ENCODE peak calls at places on chromosomes 12 and 14, in eight cellular contexts. One of them, this sample, is unnamed.

GRCh38 chr14:51576112-51576420 is 75.6 kb upstream of the FRMD6 start:
- DNase-seq in neural crest cell: no peak
- DNase-seq in substantia nigra: no peak
- DNase-seq in SW480: peak
- DNase-seq in KG1: no peak
- DNase-seq in NCI-H2081 treated with DMSO at 0.1 percent for 48 hours: no peak
- DNase-seq in activated CD8-positive, alpha-beta memory T cell treated with anti-CD3 and anti-CD28 coated beads for 4 hours: no peak
- DNase-seq in activated naive CD4-positive, alpha-beta T cell treated with anti-CD3 and anti-CD28 coated beads for 36 hours: no peak
- DNase-seq in this sample: no peak

GRCh38 chr12:98578392-98578791 is 15.1 kb upstream of the SLC25A3 start:
- DNase-seq in neural crest cell: no peak
- DNase-seq in substantia nigra: no peak
- DNase-seq in activated naive CD4-positive, alpha-beta T cell treated with anti-CD3 and anti-CD28 coated beads for 36 hours: no peak
- DNase-seq in SW480: peak
- DNase-seq in NCI-H2081 treated with DMSO at 0.1 percent for 48 hours: no peak
- DNase-seq in KG1: no peak
- DNase-seq in activated CD8-positive, alpha-beta memory T cell treated with anti-CD3 and anti-CD28 coated beads for 4 hours: no peak
- DNase-seq in this sample: no peak

GRCh38 chr12:21912318-21912717 is 28.9 kb downstream of the ABCC9 start:
- DNase-seq in activated naive CD4-positive, alpha-beta T cell treated with anti-CD3 and anti-CD28 coated beads for 36 hours: no peak
- DNase-seq in substantia nigra: no peak
- DNase-seq in NCI-H2081 treated with DMSO at 0.1 percent for 48 hours: no peak
- DNase-seq in SW480: no peak
- DNase-seq in neural crest cell: no peak
- DNase-seq in KG1: no peak
- DNase-seq in activated CD8-positive, alpha-beta memory T cell treated with anti-CD3 and anti-CD28 coated beads for 4 hours: no peak
- DNase-seq in this sample: no peak

GRCh38 chr12:14605401-14605989 is 37.8 kb upstream of the PLBD1 start:
- DNase-seq in NCI-H2081 treated with DMSO at 0.1 percent for 48 hours: no peak
- DNase-seq in substantia nigra: no peak
- DNase-seq in activated CD8-positive, alpha-beta memory T cell treated with anti-CD3 and anti-CD28 coated beads for 4 hours: no peak
- DNase-seq in KG1: no peak
- DNase-seq in activated naive CD4-positive, alpha-beta T cell treated with anti-CD3 and anti-CD28 coated beads for 36 hours: no peak
- DNase-seq in SW480: peak
- DNase-seq in neural crest cell: no peak
- DNase-seq in this sample: no peak

GRCh38 chr12:26279908-26280307 is 84.5 kb downstream of the SSPN start:
- DNase-seq in KG1: no peak
- DNase-seq in neural crest cell: no peak
- DNase-seq in NCI-H2081 treated with DMSO at 0.1 percent for 48 hours: no peak
- DNase-seq in SW480: no peak
- DNase-seq in substantia nigra: no peak
- DNase-seq in activated naive CD4-positive, alpha-beta T cell treated with anti-CD3 and anti-CD28 coated beads for 36 hours: no peak
- DNase-seq in activated CD8-positive, alpha-beta memory T cell treated with anti-CD3 and anti-CD28 coated beads for 4 hours: no peak
- DNase-seq in this sample: no peak

GRCh38 chr14:103871596-103872480 is 24.5 kb upstream of the PPP1R13B start:
- DNase-seq in activated naive CD4-positive, alpha-beta T cell treated with anti-CD3 and anti-CD28 coated beads for 36 hours: peak
- DNase-seq in NCI-H2081 treated with DMSO at 0.1 percent for 48 hours: no peak
- DNase-seq in activated CD8-positive, alpha-beta memory T cell treated with anti-CD3 and anti-CD28 coated beads for 4 hours: peak
- DNase-seq in neural crest cell: no peak
- DNase-seq in SW480: peak
- DNase-seq in substantia nigra: no peak
- DNase-seq in KG1: no peak
- DNase-seq in this sample: peak

GRCh38 chr14:30796707-30797106 is 77.7 kb upstream of the COCH start:
- DNase-seq in activated naive CD4-positive, alpha-beta T cell treated with anti-CD3 and anti-CD28 coated beads for 36 hours: no peak
- DNase-seq in activated CD8-positive, alpha-beta memory T cell treated with anti-CD3 and anti-CD28 coated beads for 4 hours: no peak
- DNase-seq in SW480: no peak
- DNase-seq in substantia nigra: no peak
- DNase-seq in neural crest cell: no peak
- DNase-seq in NCI-H2081 treated with DMSO at 0.1 percent for 48 hours: no peak
- DNase-seq in KG1: no peak
- DNase-seq in this sample: no peak

GRCh38 chr14:44803239-44803905 is 158.4 kb downstream of the KLHL28 start:
- DNase-seq in substantia nigra: no peak
- DNase-seq in activated CD8-positive, alpha-beta memory T cell treated with anti-CD3 and anti-CD28 coated beads for 4 hours: no peak
- DNase-seq in neural crest cell: no peak
- DNase-seq in SW480: peak
- DNase-seq in KG1: peak
- DNase-seq in activated naive CD4-positive, alpha-beta T cell treated with anti-CD3 and anti-CD28 coated beads for 36 hours: no peak
- DNase-seq in NCI-H2081 treated with DMSO at 0.1 percent for 48 hours: peak
- DNase-seq in this sample: peak

GRCh38 chr12:82507656-82508055 is 149.3 kb downstream of the METTL25 start:
- DNase-seq in SW480: no peak
- DNase-seq in substantia nigra: no peak
- DNase-seq in KG1: no peak
- DNase-seq in NCI-H2081 treated with DMSO at 0.1 percent for 48 hours: no peak
- DNase-seq in neural crest cell: no peak
- DNase-seq in activated CD8-positive, alpha-beta memory T cell treated with anti-CD3 and anti-CD28 coated beads for 4 hours: no peak
- DNase-seq in activated naive CD4-positive, alpha-beta T cell treated with anti-CD3 and anti-CD28 coated beads for 36 hours: no peak
- DNase-seq in this sample: no peak

GRCh38 chr12:8156416-8156815 is 399 bp upstream of the ZNF705A start:
- DNase-seq in NCI-H2081 treated with DMSO at 0.1 percent for 48 hours: no peak
- DNase-seq in neural crest cell: no peak
- DNase-seq in substantia nigra: no peak
- DNase-seq in KG1: no peak
- DNase-seq in SW480: no peak
- DNase-seq in activated CD8-positive, alpha-beta memory T cell treated with anti-CD3 and anti-CD28 coated beads for 4 hours: no peak
- DNase-seq in activated naive CD4-positive, alpha-beta T cell treated with anti-CD3 and anti-CD28 coated beads for 36 hours: no peak
- DNase-seq in this sample: no peak

GRCh38 chr12:71865166-71865713 is 25.7 kb downstream of the TBC1D15 start:
- DNase-seq in substantia nigra: no peak
- DNase-seq in SW480: no peak
- DNase-seq in KG1: no peak
- DNase-seq in activated CD8-positive, alpha-beta memory T cell treated with anti-CD3 and anti-CD28 coated beads for 4 hours: no peak
- DNase-seq in neural crest cell: no peak
- DNase-seq in NCI-H2081 treated with DMSO at 0.1 percent for 48 hours: no peak
- DNase-seq in activated naive CD4-positive, alpha-beta T cell treated with anti-CD3 and anti-CD28 coated beads for 36 hours: peak
- DNase-seq in this sample: no peak

GRCh38 chr12:84034891-84035290 is 877.7 kb downstream of the SLC6A15 start:
- DNase-seq in activated CD8-positive, alpha-beta memory T cell treated with anti-CD3 and anti-CD28 coated beads for 4 hours: no peak
- DNase-seq in substantia nigra: no peak
- DNase-seq in SW480: no peak
- DNase-seq in NCI-H2081 treated with DMSO at 0.1 percent for 48 hours: no peak
- DNase-seq in neural crest cell: no peak
- DNase-seq in KG1: no peak
- DNase-seq in activated naive CD4-positive, alpha-beta T cell treated with anti-CD3 and anti-CD28 coated beads for 36 hours: no peak
- DNase-seq in this sample: no peak

GRCh38 chr12:122064034-122064777 is 14.3 kb upstream of the MLXIP start:
- DNase-seq in activated naive CD4-positive, alpha-beta T cell treated with anti-CD3 and anti-CD28 coated beads for 36 hours: peak
- DNase-seq in NCI-H2081 treated with DMSO at 0.1 percent for 48 hours: no peak
- DNase-seq in activated CD8-positive, alpha-beta memory T cell treated with anti-CD3 and anti-CD28 coated beads for 4 hours: no peak
- DNase-seq in SW480: peak
- DNase-seq in KG1: no peak
- DNase-seq in neural crest cell: peak
- DNase-seq in substantia nigra: peak
- DNase-seq in this sample: peak